ENCODE peak calls at places on chromosomes 11 and 22, in six cellular contexts. One of them, this sample, is unnamed.

GRCh38 chr22:22070371-22070824 is 87.8 kb upstream of the TOP3B start:
- DNase-seq in OCI-M1: no peak
- DNase-seq in left lung: no peak
- DNase-seq in stimulated activated CD4-positive, alpha-beta T cell treated with anti-CD3 and anti-CD28 coated beads, Interleukin-4, amount 100 ng/mL, for 4 hours: no peak
- DNase-seq in GM10248: no peak
- DNase-seq in CD4-positive, alpha-beta T cell: no peak
- DNase-seq in this sample: no peak

GRCh38 chr22:44907765-44908737 is 101.8 kb downstream of the PHF21B start:
- DNase-seq in left lung: no peak
- DNase-seq in CD4-positive, alpha-beta T cell: no peak
- DNase-seq in stimulated activated CD4-positive, alpha-beta T cell treated with anti-CD3 and anti-CD28 coated beads, Interleukin-4, amount 100 ng/mL, for 4 hours: no peak
- DNase-seq in OCI-M1: no peak
- DNase-seq in GM10248: no peak
- DNase-seq in this sample: no peak

GRCh38 chr11:7252683-7253213 is 1.0 kb downstream of the SYT9 start:
- DNase-seq in OCI-M1: no peak
- DNase-seq in CD4-positive, alpha-beta T cell: no peak
- DNase-seq in left lung: no peak
- DNase-seq in GM10248: peak; percentile 20
- DNase-seq in stimulated activated CD4-positive, alpha-beta T cell treated with anti-CD3 and anti-CD28 coated beads, Interleukin-4, amount 100 ng/mL, for 4 hours: no peak
- DNase-seq in this sample: no peak

GRCh38 chr22:24070553-24070952 is 59.4 kb downstream of the CABIN1 start:
- DNase-seq in left lung: no peak
- DNase-seq in stimulated activated CD4-positive, alpha-beta T cell treated with anti-CD3 and anti-CD28 coated beads, Interleukin-4, amount 100 ng/mL, for 4 hours: no peak
- DNase-seq in CD4-positive, alpha-beta T cell: no peak
- DNase-seq in OCI-M1: no peak
- DNase-seq in GM10248: no peak
- DNase-seq in this sample: no peak

GRCh38 chr22:31977141-31977781 is 32.9 kb downstream of the YWHAH start:
- DNase-seq in CD4-positive, alpha-beta T cell: peak; percentile 66
- DNase-seq in OCI-M1: peak; percentile 85
- DNase-seq in GM10248: peak; percentile 79
- DNase-seq in stimulated activated CD4-positive, alpha-beta T cell treated with anti-CD3 and anti-CD28 coated beads, Interleukin-4, amount 100 ng/mL, for 4 hours: peak; percentile 82
- DNase-seq in left lung: peak; percentile 62
- DNase-seq in this sample: peak; percentile 71

GRCh38 chr22:25002241-25002985 is 49.9 kb downstream of the KIAA1671 start:
- DNase-seq in left lung: no peak
- DNase-seq in OCI-M1: no peak
- DNase-seq in stimulated activated CD4-positive, alpha-beta T cell treated with anti-CD3 and anti-CD28 coated beads, Interleukin-4, amount 100 ng/mL, for 4 hours: no peak
- DNase-seq in CD4-positive, alpha-beta T cell: no peak
- DNase-seq in GM10248: no peak
- DNase-seq in this sample: no peak

GRCh38 chr22:21936151-21936778 is 16.4 kb downstream of the PPM1F start:
- DNase-seq in CD4-positive, alpha-beta T cell: no peak
- DNase-seq in left lung: peak; percentile 79
- DNase-seq in stimulated activated CD4-positive, alpha-beta T cell treated with anti-CD3 and anti-CD28 coated beads, Interleukin-4, amount 100 ng/mL, for 4 hours: no peak
- DNase-seq in OCI-M1: peak; percentile 70
- DNase-seq in GM10248: no peak
- DNase-seq in this sample: no peak

GRCh38 chr22:46612904-46613605 is 7.1 kb upstream of the GRAMD4 start:
- DNase-seq in CD4-positive, alpha-beta T cell: peak; percentile 57
- DNase-seq in OCI-M1: no peak
- DNase-seq in left lung: no peak
- DNase-seq in GM10248: peak; percentile 51
- DNase-seq in stimulated activated CD4-positive, alpha-beta T cell treated with anti-CD3 and anti-CD28 coated beads, Interleukin-4, amount 100 ng/mL, for 4 hours: peak; percentile 12
- DNase-seq in this sample: no peak

GRCh38 chr22:45923812-45924211 is 53.1 kb downstream of the WNT7B start:
- DNase-seq in stimulated activated CD4-positive, alpha-beta T cell treated with anti-CD3 and anti-CD28 coated beads, Interleukin-4, amount 100 ng/mL, for 4 hours: no peak
- DNase-seq in GM10248: no peak
- DNase-seq in OCI-M1: no peak
- DNase-seq in CD4-positive, alpha-beta T cell: no peak
- DNase-seq in left lung: no peak
- DNase-seq in this sample: no peak

GRCh38 chr22:46381731-46382130 is 46.2 kb downstream of the TRMU start:
- DNase-seq in CD4-positive, alpha-beta T cell: no peak
- DNase-seq in stimulated activated CD4-positive, alpha-beta T cell treated with anti-CD3 and anti-CD28 coated beads, Interleukin-4, amount 100 ng/mL, for 4 hours: no peak
- DNase-seq in OCI-M1: no peak
- DNase-seq in GM10248: no peak
- DNase-seq in left lung: no peak
- DNase-seq in this sample: no peak

GRCh38 chr11:66559141-66559861 is 9.1 kb downstream of the CTSF start:
- DNase-seq in OCI-M1: no peak
- DNase-seq in CD4-positive, alpha-beta T cell: peak; percentile 43
- DNase-seq in left lung: no peak
- DNase-seq in stimulated activated CD4-positive, alpha-beta T cell treated with anti-CD3 and anti-CD28 coated beads, Interleukin-4, amount 100 ng/mL, for 4 hours: peak; percentile 42
- DNase-seq in GM10248: no peak
- DNase-seq in this sample: no peak

GRCh38 chr11:45607995-45608394 is 57.4 kb downstream of the CHST1 start:
- DNase-seq in CD4-positive, alpha-beta T cell: no peak
- DNase-seq in OCI-M1: no peak
- DNase-seq in GM10248: no peak
- DNase-seq in left lung: no peak
- DNase-seq in stimulated activated CD4-positive, alpha-beta T cell treated with anti-CD3 and anti-CD28 coated beads, Interleukin-4, amount 100 ng/mL, for 4 hours: no peak
- DNase-seq in this sample: no peak